ENCODE peak calls at places on chromosome 6, in seven cellular contexts. D is prostate gland; A is mucosa of gallbladder; K is transverse colon; X is T-helper 2 cell treated with Interferon-gamma antibody and Interleukin-4, amounts not matched to agents 5 μg/mL and 100 μg/mL, for 36 hours; Z is HFFc6; B is glutamatergic neuron. T is an unnamed sample.

GRCh38 chr6:44074383-44075136 is 52.7 kb downstream of the MRPL14 start:
- DNase-seq in D (peak), A (peak), K (peak), X (peak), Z (peak), B (peak), T (no peak)

GRCh38 chr6:159819932-159820640 is 20.0 kb downstream of the PNLDC1 start:
- DNase-seq in D (no peak), A (no peak), K (no peak), X (peak), Z (no peak), B (no peak), T (no peak)

GRCh38 chr6:90720404-90720803 is 133.5 kb upstream of the MAP3K7 start:
- DNase-seq in D (no peak), A (no peak), K (no peak), X (no peak), Z (no peak), B (no peak), T (no peak)

GRCh38 chr6:106381871-106382270 is 21.4 kb downstream of the CRYBG1 start:
- DNase-seq in D (no peak), A (no peak), K (peak), X (no peak), Z (no peak), B (no peak), T (no peak)

GRCh38 chr6:47292944-47293343 is 16.8 kb downstream of the TNFRSF21 start:
- DNase-seq in D (no peak), A (no peak), K (no peak), X (no peak), Z (no peak), B (no peak), T (no peak)

GRCh38 chr6:81601918-81602317 is 150.6 kb downstream of the TENT5A start:
- DNase-seq in D (no peak), A (no peak), K (no peak), X (no peak), Z (no peak), B (no peak), T (no peak)

GRCh38 chr6:41519748-41520699 is 26.2 kb upstream of the FOXP4 start:
- DNase-seq in D (no peak), A (peak), K (peak), X (no peak), Z (no peak), B (no peak), T (peak)

GRCh38 chr6:131995924-131996323 is 44.8 kb upstream of the CCN2 start:
- DNase-seq in D (no peak), A (no peak), K (no peak), X (no peak), Z (peak), B (no peak), T (no peak)

GRCh38 chr6:136608991-136609390 is 58.8 kb upstream of the MAP7 start:
- DNase-seq in D (no peak), A (no peak), K (no peak), X (no peak), Z (peak), B (no peak), T (no peak)

GRCh38 chr6:125792680-125793079 is 1.9 kb downstream of the NCOA7 start:
- DNase-seq in D (no peak), A (no peak), K (no peak), X (no peak), Z (no peak), B (no peak), T (no peak)

GRCh38 chr6:133241088-133241900 is at the start of gene EYA4:
- DNase-seq in D (no peak), A (no peak), K (no peak), X (no peak), Z (no peak), B (peak), T (no peak)

T was measured in NCI-H510A treated with DMSO at 0.1 percent for 48 hours.